ENCODE peak calls at places on chromosomes 12 and 14, in six cellular contexts. E is esophagus squamous epithelium, K is stomach, Y is heart right ventricle, U is breast epithelium, A is SK-N-SH. D is an unnamed sample.
A peak's percentile ranks its signal among the peaks of the same experiment; 100 is the strongest.

GRCh38 chr14:67526676-67527459 is 6.2 kb upstream of the PLEKHH1 start:
- DNase-seq in E (no peak), U (no peak), K (peak; percentile 42), A (peak; percentile 65), Y (peak; percentile 22), D (no peak)

GRCh38 chr12:43104524-43104923 is 447.5 kb downstream of the ADAMTS20 start:
- DNase-seq in Y (no peak), E (no peak), K (no peak), U (no peak), A (no peak), D (no peak)

GRCh38 chr14:55556929-55557623 is 22.9 kb upstream of the KTN1 start:
- DNase-seq in Y (peak; percentile 83), U (peak; percentile 93), E (no peak), K (peak; percentile 89), A (peak; percentile 66), D (peak; percentile 95)

GRCh38 chr12:27828196-27828595 is 48.2 kb upstream of the MANSC4 start:
- DNase-seq in A (no peak), Y (no peak), K (no peak), E (no peak), U (no peak), D (no peak)

GRCh38 chr14:49861581-49861922 is 9.0 kb upstream of the NEMF start:
- DNase-seq in A (peak; percentile 36), E (no peak), K (peak; percentile 53), U (peak; percentile 79), Y (peak; percentile 68), D (peak; percentile 86)

GRCh38 chr12:5033883-5034282 is 9.8 kb upstream of the KCNA5 start:
- DNase-seq in Y (no peak), E (no peak), A (no peak), K (no peak), U (no peak), D (no peak)

GRCh38 chr12:121581681-121582439 is 1.0 kb upstream of the KDM2B start:
- DNase-seq in U (no peak), Y (no peak), E (no peak), K (peak; percentile 36), A (peak; percentile 79), D (no peak)

GRCh38 chr12:124191024-124191359 is 103.9 kb upstream of the RFLNA start:
- DNase-seq in E (no peak), Y (no peak), U (no peak), K (no peak), A (peak; percentile 40), D (no peak)

GRCh38 chr12:69903548-69903947 is 78.5 kb downstream of the MYRFL start:
- DNase-seq in Y (no peak), E (no peak), U (no peak), K (no peak), A (peak; percentile 49), D (no peak)

GRCh38 chr12:15584366-15585041 is 204.7 kb downstream of the EPS8 start:
- DNase-seq in Y (no peak), U (no peak), K (no peak), A (peak; percentile 5), E (no peak), D (no peak)

GRCh38 chr12:76284816-76285750 is 63.1 kb downstream of the BBS10 start:
- DNase-seq in U (no peak), K (no peak), Y (no peak), E (no peak), A (no peak), D (no peak)

GRCh38 chr12:6267007-6267721 is 43.3 kb upstream of the PLEKHG6 start:
- DNase-seq in E (no peak), A (no peak), K (no peak), U (peak; percentile 47), Y (no peak), D (peak; percentile 79)

GRCh38 chr14:103382375-103382774 is 2.8 kb upstream of the MARK3 start:
- DNase-seq in Y (no peak), U (no peak), E (no peak), A (no peak), K (no peak), D (no peak)

GRCh38 chr12:58393152-58393551 is 451.8 kb downstream of the ATP23 start:
- DNase-seq in A (no peak), U (no peak), K (no peak), E (no peak), Y (no peak), D (no peak)

GRCh38 chr12:39935839-39936238 is 170.0 kb downstream of the SLC2A13 start:
- DNase-seq in E (no peak), Y (no peak), K (no peak), U (no peak), A (no peak), D (no peak)

GRCh38 chr12:112164326-112164660 is 38.9 kb downstream of the TRAFD1 start:
- DNase-seq in K (no peak), Y (no peak), A (no peak), E (no peak), U (no peak), D (no peak)

GRCh38 chr12:124174949-124175348 is 119.9 kb upstream of the RFLNA start:
- DNase-seq in U (no peak), K (no peak), E (no peak), A (no peak), Y (no peak), D (no peak)

GRCh38 chr14:72416892-72417291 is 477.0 kb downstream of the DPF3 start:
- DNase-seq in A (peak; percentile 30), E (no peak), K (no peak), Y (no peak), U (no peak), D (no peak)

GRCh38 chr12:78018939-78019338 is 188.2 kb downstream of the NAV3 start:
- DNase-seq in A (no peak), K (no peak), U (no peak), Y (no peak), E (no peak), D (no peak)

GRCh38 chr14:36751116-36751515 is 89.5 kb downstream of the PAX9 start:
- DNase-seq in E (no peak), A (no peak), K (no peak), Y (no peak), U (no peak), D (no peak)

GRCh38 chr12:52924764-52925716 is 20.2 kb upstream of the KRT8 start:
- DNase-seq in U (no peak), E (no peak), K (no peak), Y (no peak), A (no peak), D (no peak)

GRCh38 chr12:119512772-119513497 is 80.6 kb upstream of the TMEM233 start:
- DNase-seq in E (no peak), Y (peak; percentile 15), K (no peak), U (no peak), A (no peak), D (no peak)

GRCh38 chr12:111201036-111201435 is 167.9 kb downstream of the PHETA1 start:
- DNase-seq in U (no peak), A (peak; percentile 84), Y (no peak), E (no peak), K (no peak), D (no peak)

GRCh38 chr14:91280129-91280528 is 35.6 kb upstream of the GPR68 start:
- DNase-seq in E (no peak), Y (no peak), K (no peak), A (no peak), U (no peak), D (no peak)

GRCh38 chr12:95829395-95829794 is 29.4 kb upstream of the SNRPF start:
- DNase-seq in A (no peak), U (no peak), Y (no peak), E (no peak), K (no peak), D (no peak)

GRCh38 chr12:110501378-110501721 is 561 bp downstream of the VPS29 start:
- DNase-seq in Y (no peak), E (no peak), U (peak; percentile 61), K (peak; percentile 34), A (peak; percentile 62), D (no peak)

GRCh38 chr14:61891251-61891650 is 129.0 kb downstream of the SNAPC1 start:
- DNase-seq in K (no peak), U (no peak), A (no peak), Y (no peak), E (no peak), D (no peak)

GRCh38 chr14:68688872-68689371 is 103.9 kb downstream of the ZFP36L1 start:
- DNase-seq in U (no peak), Y (no peak), K (no peak), E (no peak), A (peak; percentile 74), D (no peak)

GRCh38 chr14:41699506-41699905 is 92.8 kb downstream of the LRFN5 start:
- DNase-seq in A (no peak), U (no peak), E (no peak), Y (no peak), K (no peak), D (no peak)

GRCh38 chr14:98955741-98956070 is 316.3 kb downstream of the BCL11B start:
- DNase-seq in Y (no peak), U (no peak), E (no peak), A (no peak), K (no peak), D (no peak)
- TF ChIP-seq CTCF in Y (no peak), U (no peak), E (no peak), A (no peak), K (no peak), D (no peak)

GRCh38 chr14:27371868-27372267 is 774.0 kb upstream of the NOVA1 start:
- DNase-seq in A (no peak), K (no peak), U (no peak), Y (no peak), E (no peak), D (no peak)

GRCh38 chr14:27372771-27373170 is 774.9 kb upstream of the NOVA1 start:
- DNase-seq in Y (no peak), A (no peak), K (no peak), U (no peak), E (no peak), D (no peak)

GRCh38 chr14:27371209-27371608 is 773.4 kb upstream of the NOVA1 start:
- DNase-seq in Y (no peak), K (no peak), E (no peak), A (no peak), U (no peak), D (no peak)

GRCh38 chr14:27367345-27367744 is 769.5 kb upstream of the NOVA1 start:
- DNase-seq in E (no peak), Y (no peak), K (no peak), U (no peak), A (no peak), D (no peak)

DNA sequence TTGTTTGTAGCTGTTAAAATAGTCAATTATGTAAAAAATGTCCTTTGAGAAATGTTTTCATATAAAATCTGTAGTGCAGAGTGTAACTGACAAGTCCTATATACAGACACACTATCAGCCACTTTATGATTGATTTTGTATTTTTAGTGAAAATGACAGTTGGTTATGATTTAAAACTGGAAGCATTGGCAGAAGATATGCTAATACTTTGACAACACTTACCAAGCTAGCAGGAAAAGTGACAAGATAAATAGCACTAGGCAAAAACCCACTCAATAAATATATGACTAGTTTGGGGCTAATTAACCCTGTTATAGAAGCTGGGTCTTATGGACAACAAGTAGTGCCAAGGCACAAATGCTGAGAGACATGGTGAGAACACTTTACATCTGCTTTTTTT is 772.9 kb upstream of the NOVA1 start:
- DNase-seq in Y (no peak), K (no peak), E (no peak), A (no peak), U (no peak), D (no peak)
- H3K9me3 ChIP-seq in Y (no peaks in the 10 kb centered on the region), K (no peaks in the 10 kb centered on the region), E (no peaks in the 10 kb centered on the region), A (no peaks in the 10 kb centered on the region), U (no peaks in the 10 kb centered on the region), D (no peaks in the 10 kb centered on the region)

GRCh38 chr14:76904100-76904739 is 78.0 kb downstream of the LRRC74A start:
- DNase-seq in A (peak; percentile 34), U (peak; percentile 43), Y (peak; percentile 50), K (no peak), E (no peak), D (no peak)
- H3K4me3 ChIP-seq in A (peak overlapping the region; percentile 4), U (no peak overlapping the region), Y (no peak overlapping the region), K (no peak overlapping the region), E (no peak overlapping the region), D (no peak overlapping the region)

GRCh38 chr12:100987552-100988277 is 193.1 kb downstream of the ANO4 start:
- DNase-seq in E (no peak), K (no peak), U (no peak), Y (no peak), A (peak; percentile 17), D (no peak)
- TF ChIP-seq CTCF in E (no peak), K (no peak), U (no peak), Y (no peak), A (peak; percentile 68), D (no peak)

D was measured in kidney.